ENCODE peak calls at places on chromosomes 11 and 22, in eight cellular contexts. N is fibroblast of lung, H is SK-N-SH, K is IMR-90, A is Karpas-422, R is HCT116, J is PC-3, G is mammary epithelial cell. X is an unnamed sample.

GRCh38 chr11:60902625-60903024 is 3.8 kb downstream of the PRPF19 start:
- DNase-seq in N (no peak), H (no peak), K (no peak), A (no peak), R (no peak), J (no peak), G (no peak), X (no peak)

GRCh38 chr11:59174664-59175033 is 2.7 kb downstream of the DTX4 start:
- DNase-seq in N (no peak), H (no peak), K (peak; percentile 70), A (no peak), R (no peak), J (peak; percentile 94), G (peak; percentile 94), X (peak; percentile 77)

GRCh38 chr22:44550666-44551491 is 52.8 kb upstream of the RTL6 start:
- DNase-seq in N (peak; percentile 96), H (no peak), K (peak; percentile 98), A (no peak), R (no peak), J (peak; percentile 76), G (peak; percentile 49), X (no peak)

GRCh38 chr11:104338186-104338585 is 174.2 kb upstream of the PDGFD start:
- DNase-seq in N (peak; percentile 29), H (no peak), K (peak; percentile 15), A (no peak), R (no peak), J (no peak), G (peak; percentile 53), X (no peak)

GRCh38 chr22:42282252-42282942 is 11.9 kb upstream of the TCF20 start:
- DNase-seq in N (no peak), H (no peak), K (no peak), A (no peak), R (no peak), J (no peak), G (no peak), X (no peak)

GRCh38 chr11:126362879-126363655 is 7.6 kb downstream of the ST3GAL4 start:
- DNase-seq in N (no peak), H (no peak), K (no peak), A (no peak), R (no peak), J (no peak), G (no peak), X (no peak)

GRCh38 chr11:11450744-11451362 is 97.8 kb upstream of the CSNK2A3 start:
- DNase-seq in N (no peak), H (no peak), K (peak; percentile 87), A (no peak), R (peak; percentile 26), J (peak; percentile 51), G (peak; percentile 17), X (peak; percentile 90)

GRCh38 chr11:65111159-65111536 is 524 bp upstream of the TM7SF2 start:
- DNase-seq in N (no peak), H (no peak), K (no peak), A (no peak), R (no peak), J (no peak), G (no peak), X (no peak)

GRCh38 chr11:119788911-119789560 is 60.0 kb upstream of the NECTIN1 start:
- DNase-seq in N (no peak), H (peak; percentile 78), K (no peak), A (no peak), R (no peak), J (no peak), G (no peak), X (no peak)

GRCh38 chr11:2302844-2303626 is 1.2 kb downstream of the TSPAN32 start:
- DNase-seq in N (no peak), H (peak; percentile 74), K (no peak), A (no peak), R (no peak), J (no peak), G (no peak), X (no peak)

GRCh38 chr11:133809525-133810178 is 35.7 kb downstream of the SPATA19 start:
- DNase-seq in N (no peak), H (no peak), K (no peak), A (no peak), R (no peak), J (no peak), G (no peak), X (no peak)

GRCh38 chr11:117232022-117232878 is at the start of the genes PCSK7 and RNF214:
- DNase-seq in N (peak; percentile 64), H (peak; percentile 99), K (peak; percentile 61), A (peak; percentile 88), R (no peak), J (peak; percentile 93), G (peak; percentile 70), X (no peak)
- H3K4me2 ChIP-seq in N (peak within 1 kb of the TSS; percentile 97), H (peak within 1 kb of the TSS; percentile 98), K (peak within 1 kb of the TSS; percentile 95), A (peak within 1 kb of the TSS; percentile 89), R (peak within 1 kb of the TSS; percentile 92), J (peak within 1 kb of the TSS; percentile 99), G (peak within 1 kb of the TSS; percentile 95), X (peak within 1 kb of the TSS; percentile 96)

GRCh38 chr11:77211594-77212251 is 83.7 kb downstream of the MYO7A start:
- DNase-seq in N (no peak), H (no peak), K (no peak), A (no peak), R (no peak), J (no peak), G (no peak), X (no peak)

GRCh38 chr11:77213589-77214428 is 85.8 kb downstream of the MYO7A start:
- DNase-seq in N (no peak), H (no peak), K (no peak), A (no peak), R (no peak), J (no peak), G (no peak), X (no peak)

GRCh38 chr11:77212314-77213007 is 84.4 kb downstream of the MYO7A start:
- DNase-seq in N (no peak), H (no peak), K (no peak), A (no peak), R (no peak), J (no peak), G (no peak), X (no peak)

GRCh38 chr11:77214557-77214956 is 86.5 kb downstream of the MYO7A start:
- DNase-seq in N (no peak), H (no peak), K (no peak), A (no peak), R (no peak), J (no peak), G (no peak), X (no peak)

DNA sequence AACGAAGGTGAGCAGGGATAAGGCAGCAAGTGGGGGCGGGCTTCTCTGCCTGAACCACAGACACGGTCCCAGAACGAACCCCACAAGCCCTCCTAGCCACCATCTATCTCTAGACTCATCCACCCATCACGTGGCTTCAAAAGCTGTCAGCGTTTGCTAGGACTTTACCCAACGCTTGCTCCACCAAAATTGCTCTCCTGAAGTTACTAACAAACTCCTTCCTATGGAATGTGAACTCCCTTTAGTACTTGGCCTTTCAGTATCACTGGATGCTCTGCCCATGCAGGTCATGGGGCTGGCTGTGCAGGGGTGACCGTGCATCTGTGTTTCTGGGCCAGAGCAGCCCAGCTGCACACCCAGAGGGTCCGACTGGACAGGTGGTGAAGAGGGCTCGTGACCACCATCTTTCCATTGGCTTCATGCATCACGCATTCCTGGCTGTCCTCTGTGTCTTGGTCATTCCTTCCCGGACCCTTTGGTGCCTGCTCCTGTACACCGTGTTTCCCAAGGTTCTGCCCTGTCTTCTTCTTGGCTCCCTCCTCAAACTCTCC is 85.1 kb downstream of the MYO7A start:
- DNase-seq in N (no peak), H (no peak), K (no peak), A (no peak), R (no peak), J (no peak), G (no peak), X (no peak)
- H3K27ac ChIP-seq in N (no peak overlapping the region), H (no peak overlapping the region), K (no peak overlapping the region), A (no peak overlapping the region), R (no peak overlapping the region), J (no peak overlapping the region), G (no peak overlapping the region), X (no peak overlapping the region)

DNA sequence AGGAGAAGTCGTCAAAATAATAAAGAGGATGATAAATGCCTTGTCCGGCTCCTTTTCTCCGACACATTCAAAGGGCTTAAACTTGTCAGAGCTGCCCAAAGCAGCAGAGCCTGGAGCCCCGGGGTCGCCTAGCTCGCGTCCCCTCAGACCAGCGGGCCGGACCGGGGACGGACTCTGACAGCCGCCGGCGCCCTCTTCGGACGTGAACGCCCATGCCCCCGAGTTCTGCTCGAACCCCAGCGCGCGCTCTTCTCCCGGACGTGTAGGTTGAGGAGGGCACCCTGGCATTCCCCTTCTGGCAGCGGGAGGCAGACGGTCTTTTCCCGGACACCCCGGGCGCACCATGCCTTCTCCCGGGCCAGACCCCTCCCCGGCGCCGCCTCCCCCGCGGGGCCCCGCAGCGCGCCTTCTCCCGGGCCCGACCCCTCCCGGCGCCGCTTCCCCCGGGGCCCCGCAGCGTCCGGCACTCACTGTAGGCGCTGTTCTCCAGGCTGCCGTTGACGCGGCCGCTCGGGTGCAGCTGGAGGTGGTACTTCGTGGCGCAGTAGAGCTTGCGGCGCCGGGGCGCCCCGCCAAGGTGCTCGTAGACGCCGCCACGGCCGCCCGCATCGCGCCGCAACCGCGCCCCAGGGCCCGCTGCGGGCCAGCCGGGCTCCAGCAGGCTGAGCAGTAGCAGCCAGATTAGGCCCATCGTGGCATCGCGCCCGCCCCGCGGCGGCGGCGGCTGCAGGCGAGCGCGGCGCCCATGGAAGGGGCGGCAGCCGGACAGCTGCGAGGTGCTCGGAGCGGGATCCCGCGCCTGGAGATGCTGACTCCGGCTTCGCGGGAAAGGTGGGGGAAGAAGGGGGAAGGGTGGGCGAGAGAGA is 740 bp downstream of the FGF3 start:
- DNase-seq in N (no peak), H (peak; percentile 56), K (no peak), A (no peak), R (no peak), J (no peak), G (no peak), X (no peak)
- H4K20me1 ChIP-seq in N (no peaks in the 10 kb centered on the region), H (no peaks in the 10 kb centered on the region), K (no peaks in the 10 kb centered on the region), A (no peaks in the 10 kb centered on the region), R (no peaks in the 10 kb centered on the region), J (no peaks in the 10 kb centered on the region), G (peaks cover 3% of the 10 kb centered on the region), X (no peaks in the 10 kb centered on the region)

GRCh38 chr22:26544489-26544888 is 32.2 kb upstream of the TFIP11 start:
- DNase-seq in N (no peak), H (no peak), K (no peak), A (no peak), R (no peak), J (no peak), G (no peak), X (no peak)

GRCh38 chr22:26545385-26545784 is 33.1 kb upstream of the TFIP11 start:
- DNase-seq in N (no peak), H (no peak), K (no peak), A (no peak), R (no peak), J (no peak), G (no peak), X (no peak)

GRCh38 chr22:26545827-26546226 is 33.6 kb upstream of the TFIP11 start:
- DNase-seq in N (no peak), H (no peak), K (no peak), A (no peak), R (no peak), J (no peak), G (no peak), X (no peak)

GRCh38 chr22:26541167-26541819 is 29.0 kb upstream of the TFIP11 start:
- DNase-seq in N (no peak), H (no peak), K (no peak), A (no peak), R (no peak), J (no peak), G (no peak), X (no peak)

DNA sequence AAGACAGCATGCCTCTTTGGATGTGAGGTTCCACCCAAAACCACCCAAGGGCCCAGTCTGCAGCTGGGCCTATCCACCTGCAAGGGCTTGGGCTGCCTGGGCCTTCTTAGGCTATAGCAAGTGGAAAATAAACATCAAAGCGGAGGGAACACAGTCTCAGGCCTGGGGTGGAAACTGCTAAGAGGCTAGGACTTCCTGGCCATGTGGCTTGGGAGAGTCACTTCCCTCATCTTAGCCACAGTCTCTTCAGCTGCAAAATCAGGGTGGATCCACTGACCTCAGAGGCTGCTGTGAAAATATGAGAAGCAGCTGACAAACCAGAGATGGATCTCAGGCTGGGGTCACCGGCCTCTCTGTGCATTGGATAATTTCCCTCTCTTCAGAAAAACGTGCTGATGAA is 30.6 kb upstream of the TFIP11 start:
- DNase-seq in N (no peak), H (no peak), K (no peak), A (no peak), R (no peak), J (no peak), G (no peak), X (no peak)
- H3K4me2 ChIP-seq in N (no peak overlapping the region), H (no peak overlapping the region), K (no peak overlapping the region), A (no peak overlapping the region), R (no peak overlapping the region), J (no peak overlapping the region), G (no peak overlapping the region), X (no peak overlapping the region)

X was measured in keratinocyte.